ENCODE peak calls at places on chromosomes 5 and 9, in four cellular contexts. X is tibial nerve, O is fibroblast of lung, P is adipocyte. C is an unnamed sample.

GRCh38 chr5:177304392-177305119 is 957 bp downstream of the PRELID1 start:
- DNase-seq in X (no peak), O (no peak), P (no peak), C (no peak)

GRCh38 chr5:112005533-112005926 is 248.5 kb upstream of the NREP start:
- DNase-seq in X (no peak), O (peak; percentile 57), P (peak; percentile 42), C (no peak)

GRCh38 chr5:167992868-167993267 is 298.6 kb upstream of the WWC1 start:
- DNase-seq in X (no peak), O (no peak), P (no peak), C (no peak)

GRCh38 chr5:172417983-172418630 is 36.2 kb downstream of the SH3PXD2B start:
- DNase-seq in X (peak; percentile 98), O (peak; percentile 100), P (peak; percentile 99), C (no peak)

GRCh38 chr5:148595697-148596096 is 58.6 kb downstream of the HTR4 start:
- DNase-seq in X (no peak), O (no peak), P (no peak), C (no peak)

GRCh38 chr5:172699999-172700685 is 59.1 kb downstream of the NEURL1B start:
- DNase-seq in X (no peak), O (no peak), P (no peak), C (peak; percentile 82)

GRCh38 chr9:134950811-134951210 is 33.1 kb upstream of the FCN1 start:
- DNase-seq in X (no peak), O (no peak), P (no peak), C (no peak)

GRCh38 chr5:149545327-149545726 is 5.9 kb downstream of the CSNK1A1 start:
- DNase-seq in X (no peak), O (no peak), P (no peak), C (no peak)

GRCh38 chr5:133407277-133407632 is 205.1 kb downstream of the FSTL4 start:
- DNase-seq in X (no peak), O (no peak), P (no peak), C (no peak)

GRCh38 chr9:97749928-97750327 is 52.8 kb upstream of the XPA start:
- DNase-seq in X (no peak), O (no peak), P (no peak), C (no peak)

GRCh38 chr5:168721354-168721753 is 142.2 kb upstream of the PANK3 start:
- DNase-seq in X (no peak), O (no peak), P (no peak), C (no peak)

GRCh38 chr9:74519419-74519818 is 22.3 kb downstream of the RORB start:
- DNase-seq in X (no peak), O (no peak), P (no peak), C (no peak)

GRCh38 chr9:107847977-107848376 is 358.4 kb upstream of the KLF4 start:
- DNase-seq in X (peak; percentile 3), O (peak; percentile 61), P (peak; percentile 75), C (no peak)

GRCh38 chr9:98709968-98710965 is 1.5 kb upstream of the GABBR2 start:
- DNase-seq in X (no peak), O (peak; percentile 74), P (peak; percentile 65), C (no peak)

GRCh38 chr5:75320341-75320740 is 16.7 kb upstream of the HMGCR start:
- DNase-seq in X (no peak), O (no peak), P (no peak), C (no peak)

GRCh38 chr9:110615526-110615925 is 36.0 kb upstream of the SVEP1 start:
- DNase-seq in X (no peak), O (no peak), P (peak; percentile 59), C (no peak)

GRCh38 chr5:58598440-58598839 is 15.6 kb downstream of the RAB3C start:
- DNase-seq in X (no peak), O (no peak), P (no peak), C (no peak)

GRCh38 chr9:113257863-113258262 is 17.5 kb downstream of the CDC26 start:
- DNase-seq in X (no peak), O (no peak), P (no peak), C (no peak)
- H3K36me3 ChIP-seq in X (no peaks in the 10 kb centered on the region), O (peaks cover 9% of the 10 kb centered on the region), P (peaks cover 65% of the 10 kb centered on the region), C (peaks cover 69% of the 10 kb centered on the region)

DNA sequence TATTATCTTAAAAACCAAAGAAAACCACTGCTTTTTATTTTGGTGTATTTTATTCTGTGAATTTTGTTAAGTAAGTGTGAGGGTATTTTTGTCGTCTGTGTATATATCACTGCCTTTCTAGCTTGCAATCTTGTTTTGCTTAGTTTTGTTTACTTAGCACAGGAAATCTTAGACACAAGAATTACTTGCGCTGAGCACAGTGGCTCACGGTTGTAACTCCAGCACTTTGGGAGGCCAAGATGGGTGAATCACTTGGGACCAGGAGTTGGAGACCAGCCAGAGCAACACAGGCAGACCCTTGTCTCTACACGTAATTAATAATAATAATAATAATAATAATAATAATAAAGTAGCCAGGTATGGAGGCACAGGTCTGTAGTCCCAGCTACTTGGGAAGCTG is 230.4 kb downstream of the PAPPA start:
- DNase-seq in X (no peak), O (peak; percentile 40), P (peak; percentile 55), C (no peak)
- H3K36me3 ChIP-seq in X (no peaks in the 10 kb centered on the region), O (no peaks in the 10 kb centered on the region), P (peaks cover 61% of the 10 kb centered on the region), C (no peaks in the 10 kb centered on the region)

GRCh38 chr9:137583957-137584356 is 5.2 kb upstream of the DPH7 start:
- DNase-seq in X (no peak), O (no peak), P (no peak), C (no peak)
- H3K36me3 ChIP-seq in X (no peaks in the 10 kb centered on the region), O (peaks cover 28% of the 10 kb centered on the region), P (peaks cover 59% of the 10 kb centered on the region), C (peaks cover 68% of the 10 kb centered on the region)

GRCh38 chr5:145445027-145445426 is 390.1 kb downstream of the PRELID2 start:
- DNase-seq in X (no peak), O (no peak), P (no peak), C (no peak)
- H3K36me3 ChIP-seq in X (no peaks in the 10 kb centered on the region), O (no peaks in the 10 kb centered on the region), P (no peaks in the 10 kb centered on the region), C (no peaks in the 10 kb centered on the region)

DNA sequence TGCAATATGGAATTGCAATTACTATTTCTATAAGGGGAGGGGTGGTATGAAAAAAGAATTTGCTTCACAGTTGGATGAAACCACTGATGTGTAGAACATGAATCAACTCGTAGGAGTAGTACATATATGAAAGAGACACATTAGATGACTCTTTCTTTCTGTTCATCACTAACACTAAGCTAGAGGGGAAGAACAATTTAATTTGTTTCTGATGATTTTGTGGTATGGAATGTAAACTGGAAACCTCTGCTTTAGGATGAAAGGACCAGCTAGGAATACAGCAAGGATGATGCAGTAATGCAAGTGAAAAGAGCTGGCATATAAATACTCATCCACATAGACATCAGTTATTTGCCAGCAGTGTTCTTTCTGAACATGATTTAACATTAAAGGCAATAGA is 113.4 kb downstream of the PAPPA start:
- DNase-seq in X (no peak), O (peak; percentile 39), P (peak; percentile 53), C (no peak)
- H3K36me3 ChIP-seq in X (no peaks in the 10 kb centered on the region), O (no peaks in the 10 kb centered on the region), P (peaks cover 59% of the 10 kb centered on the region), C (peaks cover 4% of the 10 kb centered on the region)

GRCh38 chr5:146457431-146457830 is 10.3 kb downstream of the TCERG1 start:
- DNase-seq in X (no peak), O (no peak), P (no peak), C (no peak)
- H3K36me3 ChIP-seq in X (peaks cover 16% of the 10 kb centered on the region), O (peaks cover 2% of the 10 kb centered on the region), P (peaks cover 59% of the 10 kb centered on the region), C (peaks cover 4% of the 10 kb centered on the region)

GRCh38 chr5:79986260-79986659 is 4.8 kb downstream of the MTX3 start:
- DNase-seq in X (no peak), O (no peak), P (no peak), C (no peak)
- H3K36me3 ChIP-seq in X (peaks cover 6% of the 10 kb centered on the region), O (peaks cover 3% of the 10 kb centered on the region), P (peaks cover 58% of the 10 kb centered on the region), C (peaks cover 57% of the 10 kb centered on the region)

GRCh38 chr5:3598236-3598635 is 2.6 kb downstream of the IRX1 start:
- DNase-seq in X (no peak), O (no peak), P (no peak), C (no peak)
- H3K36me3 ChIP-seq in X (no peaks in the 10 kb centered on the region), O (no peaks in the 10 kb centered on the region), P (no peaks in the 10 kb centered on the region), C (no peaks in the 10 kb centered on the region)

DNA sequence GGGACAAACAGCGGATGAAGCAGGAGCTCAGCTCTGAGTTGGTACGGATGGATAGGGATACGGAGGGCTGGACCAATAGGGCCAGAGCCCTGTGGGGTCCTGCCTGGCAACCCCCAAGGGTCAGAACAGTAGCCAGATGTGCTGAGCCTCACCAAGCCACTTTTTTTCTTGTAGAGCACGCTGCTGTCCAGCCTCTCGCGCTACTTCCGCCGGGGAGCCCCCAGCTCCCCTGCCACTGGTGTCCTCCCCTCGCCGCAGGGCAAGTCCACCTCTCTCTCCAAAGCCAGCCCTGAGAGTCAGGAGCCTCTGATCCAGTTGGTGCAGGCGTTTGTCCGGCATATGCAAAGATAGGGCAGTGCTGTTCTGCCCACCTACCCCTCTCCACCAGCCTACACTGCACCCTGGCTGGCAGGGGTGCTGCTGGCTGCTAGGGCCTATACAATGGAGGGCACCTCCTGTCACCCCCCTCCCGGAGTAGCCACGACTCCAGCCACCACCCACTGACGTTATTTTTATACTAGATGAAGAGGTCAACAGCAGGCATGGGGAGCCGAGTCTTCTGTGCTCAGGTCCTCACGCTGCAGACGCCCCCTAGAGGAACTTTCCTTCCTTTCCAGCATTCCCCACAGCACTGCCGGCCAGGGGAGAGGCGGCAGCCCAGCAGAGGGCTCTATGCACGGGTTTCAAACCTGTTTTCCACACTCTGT is 21.6 kb downstream of the SH3GLB2 start:
- DNase-seq in X (peak; percentile 72), O (peak; percentile 79), P (peak; percentile 91), C (peak; percentile 61)
- H3K36me3 ChIP-seq in X (peaks cover 12% of the 10 kb centered on the region), O (peaks cover 29% of the 10 kb centered on the region), P (peaks cover 53% of the 10 kb centered on the region), C (no peaks in the 10 kb centered on the region)

C was measured in left lung.